ENCODE peak calls at places on chromosomes 5 and 9, in four cellular contexts. N is IMR-90, P is neuronal stem cell, F is H1. X is an unnamed sample.

GRCh38 chr5:29543501-29543900 is 1650.0 kb upstream of the CDH6 start:
- DNase-seq in N (no peak), P (no peak), F (no peak), X (no peak)

GRCh38 chr9:13719981-13720380 is 440.5 kb upstream of the MPDZ start:
- DNase-seq in N (peak; percentile 84), P (no peak), F (no peak), X (no peak)

GRCh38 chr9:38339087-38339486 is 53.4 kb upstream of the ALDH1B1 start:
- DNase-seq in N (peak; percentile 61), P (no peak), F (no peak), X (no peak)

GRCh38 chr9:115374724-115375268 is 256.8 kb upstream of the TNC start:
- DNase-seq in N (no peak), P (no peak), F (no peak), X (peak; percentile 7)

GRCh38 chr5:128412145-128412930 is 125.7 kb downstream of the FBN2 start:
- DNase-seq in N (no peak), P (no peak), F (no peak), X (no peak)

GRCh38 chr5:33068786-33069185 is 357.7 kb downstream of the NPR3 start:
- DNase-seq in N (peak; percentile 50), P (no peak), F (no peak), X (no peak)

GRCh38 chr9:135015986-135016640 is 71.4 kb upstream of the OLFM1 start:
- DNase-seq in N (no peak), P (no peak), F (no peak), X (no peak)

GRCh38 chr9:85212209-85212608 is 529.5 kb downstream of the AGTPBP1 start:
- DNase-seq in N (no peak), P (no peak), F (no peak), X (no peak)

GRCh38 chr5:113117543-113118110 is 141.0 kb downstream of the DCP2 start:
- DNase-seq in N (peak; percentile 14), P (no peak), F (no peak), X (no peak)

GRCh38 chr9:98931543-98931942 is 12.2 kb upstream of the COL15A1 start:
- DNase-seq in N (no peak), P (no peak), F (no peak), X (no peak)

GRCh38 chr9:86946712-86947145 is 577 bp downstream of the GAS1 start:
- DNase-seq in N (no peak), P (no peak), F (peak; percentile 53), X (no peak)

GRCh38 chr9:71504636-71505035 is 263.7 kb downstream of the CEMIP2 start:
- DNase-seq in N (no peak), P (no peak), F (no peak), X (peak; percentile 64)

GRCh38 chr9:113933188-113933587 is 57.1 kb downstream of the ZNF618 start:
- DNase-seq in N (no peak), P (no peak), F (peak; percentile 26), X (no peak)

GRCh38 chr9:113935677-113936380 is 59.7 kb downstream of the ZNF618 start:
- DNase-seq in N (no peak), P (no peak), F (peak; percentile 42), X (no peak)

GRCh38 chr9:113934167-113934566 is 58.1 kb downstream of the ZNF618 start:
- DNase-seq in N (no peak), P (no peak), F (peak; percentile 37), X (no peak)

GRCh38 chr9:113933671-113934070 is 57.6 kb downstream of the ZNF618 start:
- DNase-seq in N (no peak), P (no peak), F (no peak), X (no peak)

DNA sequence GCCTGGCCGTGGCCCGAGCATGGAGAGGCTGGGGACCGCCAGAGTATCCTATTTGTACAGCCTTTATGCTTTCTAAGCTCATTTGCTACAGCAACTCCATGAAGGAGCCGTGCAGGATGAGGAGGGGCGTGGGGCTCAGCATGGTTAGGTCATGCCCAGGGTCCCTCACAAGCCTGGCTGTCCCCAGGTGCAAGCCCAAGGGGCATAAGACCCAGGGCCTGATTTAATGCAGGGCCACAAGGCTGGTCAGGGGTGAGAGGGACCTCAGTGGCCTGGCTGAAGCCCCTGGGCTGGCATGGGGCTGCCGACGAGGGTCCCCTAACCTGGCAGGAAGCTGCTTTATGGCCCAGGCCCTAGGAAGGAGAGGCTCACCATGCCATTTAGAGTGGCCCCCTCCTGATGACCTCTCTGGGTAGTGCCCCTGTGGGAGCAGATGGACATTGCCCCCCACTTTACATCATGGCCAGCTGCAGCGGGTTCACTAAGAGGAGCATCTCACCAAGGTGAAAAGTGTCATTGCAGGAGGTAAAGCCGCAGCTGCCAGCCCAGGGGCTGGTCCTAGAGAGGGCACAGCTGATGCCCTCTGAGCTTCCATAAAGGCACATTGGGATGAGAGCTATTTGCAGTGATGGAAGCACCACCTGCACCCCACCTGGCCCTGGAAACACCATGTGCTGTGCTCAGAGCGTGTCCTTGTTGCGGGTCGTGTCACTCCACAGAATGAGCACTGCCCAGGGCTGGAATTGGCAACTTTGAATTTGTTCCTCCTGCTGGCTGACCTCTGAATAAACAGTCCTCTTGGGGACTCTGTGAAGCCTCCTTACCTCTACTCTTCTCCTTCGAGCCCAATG is 58.9 kb downstream of the ZNF618 start:
- DNase-seq in N (no peak), P (no peak), F (peak; percentile 43), X (no peak)
- H3K14ac ChIP-seq in N (no peak overlapping the region), P (no peak overlapping the region), F (no peak overlapping the region), X (no peak overlapping the region)

DNA sequence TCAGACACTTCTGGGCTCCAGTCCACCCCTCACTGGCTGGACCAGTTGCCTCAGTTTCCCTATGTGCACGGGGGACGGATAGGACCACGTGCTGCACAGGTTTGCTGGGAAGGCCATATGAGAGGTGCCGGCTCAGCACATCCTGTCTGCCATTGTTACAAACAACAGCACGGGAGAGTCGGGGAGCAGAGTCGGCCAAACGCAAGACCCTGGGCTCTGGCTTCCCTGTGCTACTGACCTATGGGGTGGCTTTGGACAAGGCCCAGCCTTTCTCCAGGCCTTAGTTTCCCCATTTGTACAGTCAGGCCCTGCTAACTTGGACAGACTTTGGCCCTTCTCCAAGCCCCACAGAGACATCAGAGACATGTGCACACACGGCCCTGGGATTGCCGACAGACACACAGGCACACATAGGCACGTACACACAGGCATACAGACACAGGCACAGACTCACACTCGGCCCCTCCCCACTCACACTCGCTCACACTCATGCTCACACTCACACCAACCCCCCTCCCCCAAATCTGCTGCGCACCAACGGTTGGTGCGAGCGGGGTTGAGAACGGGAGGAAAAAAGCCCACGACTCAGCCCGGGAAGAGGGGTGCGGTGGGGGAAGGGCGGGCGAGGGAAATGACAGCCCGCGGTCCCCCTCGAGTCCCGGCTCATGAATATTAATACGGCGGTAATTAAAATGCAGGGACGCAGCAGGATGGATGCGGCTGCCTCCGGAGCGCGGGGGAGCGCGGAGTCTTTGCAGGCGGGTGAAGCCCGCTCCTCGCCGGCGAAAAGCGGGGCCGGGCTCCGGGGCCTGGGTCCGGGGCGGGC is 133.0 kb downstream of the C9orf50 start:
- DNase-seq in N (peak; percentile 65), P (no peak), F (no peak), X (peak; percentile 52)
- H3K23ac ChIP-seq in N (peak overlapping the region; percentile 100), P (peak overlapping the region; percentile 77), F (no peak overlapping the region), X (no peak overlapping the region)

GRCh38 chr9:35908484-35909125 is 685 bp upstream of the SPAAR start:
- DNase-seq in N (peak; percentile 66), P (no peak), F (no peak), X (no peak)

GRCh38 chr9:35905912-35906679 is at the start of gene HRCT1:
- DNase-seq in N (peak; percentile 94), P (no peak), F (no peak), X (peak; percentile 95)

GRCh38 chr9:35904966-35905781 is 828 bp upstream of the HRCT1 start:
- DNase-seq in N (peak; percentile 74), P (no peak), F (no peak), X (peak; percentile 64)

GRCh38 chr9:35907732-35908483 is 1.4 kb upstream of the SPAAR start:
- DNase-seq in N (peak; percentile 88), P (peak; percentile 50), F (peak; percentile 57), X (peak; percentile 53)

DNA sequence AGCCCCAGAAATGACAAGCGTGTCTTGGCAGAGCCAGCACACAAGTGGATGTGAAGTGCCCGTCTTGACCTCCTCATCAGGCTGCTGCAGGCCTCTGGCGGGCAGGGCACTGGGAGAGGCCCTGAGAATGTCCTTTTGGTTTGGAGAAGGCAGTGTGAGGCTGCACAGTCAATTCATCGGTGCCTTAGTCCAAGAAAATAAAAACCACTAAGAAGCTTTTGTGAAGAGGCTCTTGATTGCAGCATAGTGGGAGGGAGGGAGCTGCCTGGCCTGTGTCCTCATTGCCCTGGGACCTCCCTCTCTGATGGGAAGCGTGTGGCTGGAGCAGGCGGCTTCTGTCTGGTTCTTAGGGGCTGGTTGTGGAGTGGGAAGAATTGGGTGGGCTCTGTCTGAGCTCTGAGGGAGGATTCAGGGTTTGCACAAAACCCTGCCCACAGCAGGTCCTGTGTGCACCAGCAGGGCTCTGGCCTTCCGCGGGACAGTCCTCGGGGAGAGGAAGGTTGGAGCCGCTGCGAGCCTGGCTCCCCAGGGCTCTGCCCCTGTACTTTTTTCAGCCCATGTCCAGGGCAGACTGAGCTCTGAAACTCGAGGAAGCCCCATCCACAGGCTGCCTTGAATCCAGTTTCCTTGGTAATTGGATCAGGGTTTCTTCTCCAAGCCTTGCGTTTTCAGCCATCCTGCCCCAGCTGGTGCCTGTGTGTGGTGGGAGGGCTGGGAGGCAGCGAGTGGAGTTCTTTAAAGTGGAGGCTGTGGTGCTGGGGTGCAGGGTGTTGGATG is 1.1 kb downstream of the HRCT1 start:
- DNase-seq in N (peak; percentile 75), P (no peak), F (no peak), X (peak; percentile 31)
- H3K14ac ChIP-seq in N (peak overlapping the region; percentile 99), P (peak overlapping the region; percentile 48), F (no peak overlapping the region), X (peak overlapping the region; percentile 36)

GRCh38 chr5:143498821-143499220 is 95.3 kb upstream of the NR3C1 start:
- DNase-seq in N (no peak), P (no peak), F (no peak), X (no peak)

GRCh38 chr5:143499480-143500114 is 96.1 kb upstream of the NR3C1 start:
- DNase-seq in N (no peak), P (no peak), F (no peak), X (peak; percentile 83)

GRCh38 chr5:143505354-143505753 is 101.9 kb upstream of the NR3C1 start:
- DNase-seq in N (no peak), P (no peak), F (no peak), X (no peak)

GRCh38 chr5:143497749-143498148 is 94.3 kb upstream of the NR3C1 start:
- DNase-seq in N (no peak), P (no peak), F (no peak), X (peak; percentile 55)

GRCh38 chr5:143501176-143501840 is 97.8 kb upstream of the NR3C1 start:
- DNase-seq in N (no peak), P (no peak), F (no peak), X (no peak)
- H3K23ac ChIP-seq in N (peak overlapping the region; percentile 50), P (no peak overlapping the region), F (no peak overlapping the region), X (no peak overlapping the region)

GRCh38 chr9:128107260-128107970 is 20.1 kb downstream of the PTGES2 start:
- DNase-seq in N (no peak), P (no peak), F (no peak), X (no peak)

GRCh38 chr9:128106940-128107259 is 20.6 kb downstream of the PTGES2 start:
- DNase-seq in N (no peak), P (no peak), F (no peak), X (no peak)

GRCh38 chr9:128106181-128106939 is 21.2 kb downstream of the PTGES2 start:
- DNase-seq in N (no peak), P (no peak), F (no peak), X (no peak)

GRCh38 chr9:128108784-128109709 is 18.5 kb downstream of the PTGES2 start:
- DNase-seq in N (no peak), P (no peak), F (no peak), X (no peak)

GRCh38 chr9:128107971-128108783 is 19.4 kb downstream of the PTGES2 start:
- DNase-seq in N (no peak), P (no peak), F (no peak), X (no peak)
- H3K14ac ChIP-seq in N (no peak overlapping the region), P (no peak overlapping the region), F (no peak overlapping the region), X (no peak overlapping the region)

GRCh38 chr5:172414618-172415599 is 39.4 kb downstream of the SH3PXD2B start:
- DNase-seq in N (no peak), P (no peak), F (no peak), X (no peak)
- H3K23ac ChIP-seq in N (no peak overlapping the region), P (no peak overlapping the region), F (no peak overlapping the region), X (no peak overlapping the region)